ENCODE peak calls at places on chromosomes 5 and 9, in ten cellular contexts. J, X, U, G, O, A, P, E, Q and L are unnamed samples.

GRCh38 chr9:94907246-94907936 is 180.9 kb downstream of the AOPEP start:
- DNase-seq in Q (no peak), E (no peak), A (no peak), G (no peak), U (no peak), O (no peak), P (no peak), J (no peak), X (no peak), L (no peak)

GRCh38 chr5:141717043-141717442 is 35.0 kb upstream of the ARAP3 start:
- DNase-seq in G (no peak), Q (no peak), P (no peak), E (no peak), X (peak), O (no peak), A (no peak), U (no peak), J (no peak), L (no peak)

GRCh38 chr5:141040093-141040762 is 10.9 kb upstream of the PCDHB1 start:
- DNase-seq in A (no peak), Q (no peak), E (no peak), O (no peak), P (peak), J (no peak), X (no peak), G (peak), U (peak), L (no peak)

GRCh38 chr9:82549174-82549821 is 513.6 kb downstream of the RASEF start:
- DNase-seq in J (no peak), A (no peak), Q (no peak), U (no peak), P (no peak), O (no peak), G (no peak), X (no peak), E (no peak), L (no peak)

GRCh38 chr9:136244116-136244775 is 1.4 kb downstream of the QSOX2 start:
- DNase-seq in O (peak), A (no peak), J (peak), U (no peak), G (no peak), E (no peak), X (peak), P (no peak), Q (no peak), L (peak)

GRCh38 chr5:179060116-179061008 is at the start of gene ZNF354C:
- DNase-seq in E (peak), P (peak), J (peak), X (no peak), A (peak), G (peak), Q (peak), O (peak), U (peak), L (no peak)

GRCh38 chr9:103242025-103242424 is 246.9 kb downstream of the CYLC2 start:
- DNase-seq in A (no peak), X (no peak), O (no peak), E (no peak), G (no peak), Q (no peak), U (no peak), J (no peak), P (no peak), L (no peak)

GRCh38 chr5:138455191-138455930 is 9.9 kb upstream of the EGR1 start:
- DNase-seq in X (no peak), U (no peak), G (no peak), A (no peak), O (no peak), P (no peak), E (no peak), J (no peak), Q (no peak), L (no peak)

GRCh38 chr5:139391570-139392323 is 2.0 kb upstream of the MZB1 start:
- DNase-seq in P (no peak), O (peak), X (peak), E (no peak), Q (no peak), A (peak), U (no peak), G (no peak), J (peak), L (peak)

GRCh38 chr9:108994695-108995094 is 18.6 kb downstream of the CTNNAL1 start:
- DNase-seq in A (no peak), J (no peak), G (peak), U (peak), X (peak), O (no peak), Q (peak), E (no peak), P (no peak), L (peak)

GRCh38 chr5:178223196-178223773 is 9.3 kb downstream of the PHYKPL start:
- DNase-seq in G (no peak), A (no peak), J (no peak), U (no peak), X (no peak), O (no peak), E (no peak), P (no peak), Q (no peak), L (no peak)

GRCh38 chr9:115601456-115601855 is 483.5 kb upstream of the TNC start:
- DNase-seq in O (no peak), E (no peak), G (no peak), U (no peak), X (no peak), A (no peak), J (no peak), P (no peak), Q (no peak), L (no peak)

GRCh38 chr9:132008184-132008781 is 71.4 kb downstream of the MED27 start:
- DNase-seq in X (no peak), P (no peak), Q (no peak), O (no peak), E (no peak), J (no peak), A (peak), U (peak), G (no peak), L (no peak)

GRCh38 chr5:16547200-16547842 is 69.5 kb downstream of the RETREG1 start:
- DNase-seq in O (no peak), A (no peak), U (no peak), E (no peak), Q (no peak), G (no peak), J (no peak), X (no peak), P (no peak), L (no peak)

GRCh38 chr5:158979290-158979689 is 120.4 kb downstream of the EBF1 start:
- DNase-seq in P (no peak), A (no peak), J (no peak), E (no peak), G (no peak), X (no peak), Q (no peak), O (no peak), U (no peak), L (no peak)

GRCh38 chr9:91138760-91139159 is 223.0 kb downstream of the AUH start:
- DNase-seq in P (no peak), G (no peak), E (no peak), Q (no peak), X (no peak), J (no peak), A (peak), O (no peak), U (no peak), L (no peak)

GRCh38 chr5:179452356-179453230 is 97.8 kb upstream of the RUFY1 start:
- DNase-seq in Q (no peak), E (no peak), O (no peak), A (no peak), G (no peak), X (no peak), J (no peak), P (no peak), U (no peak), L (no peak)

GRCh38 chr5:124057161-124057814 is 545.3 kb downstream of the CSNK1G3 start:
- DNase-seq in A (no peak), X (peak), O (no peak), P (peak), E (no peak), U (no peak), J (peak), G (peak), Q (no peak), L (no peak)